ENCODE peak calls at places on chromosomes 13 and 19, in four cellular contexts. Z is AG04450, L is type B pancreatic cell, O is uterus. X is an unnamed sample.

GRCh38 chr19:30225615-30226463 is 146.3 kb upstream of the ZNF536 start:
- DNase-seq in Z (no peak), L (no peak), O (no peak), X (no peak)

GRCh38 chr19:19170053-19170945 is at the start of gene MEF2B:
- DNase-seq in Z (no peak), L (peak), O (peak), X (no peak)

GRCh38 chr13:35912841-35913240 is 218.3 kb downstream of the DCLK1 start:
- DNase-seq in Z (no peak), L (no peak), O (no peak), X (no peak)

GRCh38 chr13:94917814-94918213 is 205.5 kb upstream of the SOX21 start:
- DNase-seq in Z (no peak), L (no peak), O (no peak), X (no peak)

GRCh38 chr13:90787007-90787406 is 560.5 kb upstream of the MIR17HG start:
- DNase-seq in Z (no peak), L (no peak), O (no peak), X (no peak)

GRCh38 chr13:51113969-51114368 is 2.9 kb upstream of the C13orf42 start:
- DNase-seq in Z (no peak), L (no peak), O (no peak), X (no peak)

GRCh38 chr19:4556574-4557185 is 2.8 kb downstream of the SEMA6B start:
- DNase-seq in Z (no peak), L (no peak), O (no peak), X (no peak)

GRCh38 chr13:85261757-85262346 is 537.4 kb downstream of the SLITRK6 start:
- DNase-seq in Z (no peak), L (no peak), O (no peak), X (no peak)

GRCh38 chr13:44759222-44759721 is 183.1 kb upstream of the TSC22D1 start:
- DNase-seq in Z (no peak), L (no peak), O (no peak), X (no peak)

GRCh38 chr19:46265217-46265828 is 31.5 kb upstream of the HIF3A start:
- DNase-seq in Z (peak), L (peak), O (peak), X (no peak)

GRCh38 chr13:27679396-27679795 is 57.7 kb downstream of the POLR1D start:
- DNase-seq in Z (no peak), L (no peak), O (no peak), X (no peak)

GRCh38 chr13:110637747-110638146 is 22.4 kb downstream of the NAXD start:
- DNase-seq in Z (no peak), L (no peak), O (no peak), X (no peak)

GRCh38 chr13:50106559-50106958 is 91.3 kb downstream of the KCNRG start:
- DNase-seq in Z (no peak), L (no peak), O (no peak), X (no peak)

GRCh38 chr19:4456843-4457653 is 546 bp downstream of the UBXN6 start:
- DNase-seq in Z (no peak), L (peak), O (peak), X (no peak)

GRCh38 chr13:73466561-73466960 is 407.8 kb downstream of the KLF5 start:
- DNase-seq in Z (no peak), L (no peak), O (no peak), X (no peak)

GRCh38 chr13:87671824-87672603 is 843 bp downstream of the SLITRK5 start:
- DNase-seq in Z (no peak), L (no peak), O (no peak), X (no peak)

GRCh38 chr19:36058481-36059179 is 3.9 kb downstream of the WDR62 start:
- DNase-seq in Z (no peak), L (no peak), O (no peak), X (no peak)

GRCh38 chr13:86813198-86813597 is 858.0 kb upstream of the SLITRK5 start:
- DNase-seq in Z (no peak), L (no peak), O (no peak), X (no peak)

GRCh38 chr13:66219493-66219892 is 1010.6 kb downstream of the PCDH9 start:
- DNase-seq in Z (no peak), L (no peak), O (no peak), X (no peak)
- TF ChIP-seq CTCF in Z (no peak), L (no peak), O (no peak), X (no peak)

GRCh38 chr13:107124129-107124718 is 556.3 kb upstream of the ARGLU1 start:
- DNase-seq in Z (no peak), L (no peak), O (no peak), X (no peak)
- TF ChIP-seq CTCF in Z (peak), L (peak), O (peak), X (peak)

GRCh38 chr19:6022570-6023049 is 44.7 kb upstream of the RANBP3 start:
- DNase-seq in Z (no peak), L (no peak), O (no peak), X (no peak)

GRCh38 chr19:6020972-6021805 is 43.2 kb upstream of the RANBP3 start:
- DNase-seq in Z (no peak), L (no peak), O (no peak), X (peak)

GRCh38 chr19:6020166-6020967 is 42.4 kb upstream of the RANBP3 start:
- DNase-seq in Z (no peak), L (no peak), O (no peak), X (peak)

GRCh38 chr19:6023085-6023682 is 45.2 kb upstream of the RANBP3 start:
- DNase-seq in Z (no peak), L (no peak), O (peak), X (peak)

GRCh38 chr19:6021878-6022569 is 44.1 kb upstream of the RANBP3 start:
- DNase-seq in Z (peak), L (peak), O (peak), X (peak)
- TF ChIP-seq CTCF in Z (peak), L (peak), O (peak), X (peak)

DNA sequence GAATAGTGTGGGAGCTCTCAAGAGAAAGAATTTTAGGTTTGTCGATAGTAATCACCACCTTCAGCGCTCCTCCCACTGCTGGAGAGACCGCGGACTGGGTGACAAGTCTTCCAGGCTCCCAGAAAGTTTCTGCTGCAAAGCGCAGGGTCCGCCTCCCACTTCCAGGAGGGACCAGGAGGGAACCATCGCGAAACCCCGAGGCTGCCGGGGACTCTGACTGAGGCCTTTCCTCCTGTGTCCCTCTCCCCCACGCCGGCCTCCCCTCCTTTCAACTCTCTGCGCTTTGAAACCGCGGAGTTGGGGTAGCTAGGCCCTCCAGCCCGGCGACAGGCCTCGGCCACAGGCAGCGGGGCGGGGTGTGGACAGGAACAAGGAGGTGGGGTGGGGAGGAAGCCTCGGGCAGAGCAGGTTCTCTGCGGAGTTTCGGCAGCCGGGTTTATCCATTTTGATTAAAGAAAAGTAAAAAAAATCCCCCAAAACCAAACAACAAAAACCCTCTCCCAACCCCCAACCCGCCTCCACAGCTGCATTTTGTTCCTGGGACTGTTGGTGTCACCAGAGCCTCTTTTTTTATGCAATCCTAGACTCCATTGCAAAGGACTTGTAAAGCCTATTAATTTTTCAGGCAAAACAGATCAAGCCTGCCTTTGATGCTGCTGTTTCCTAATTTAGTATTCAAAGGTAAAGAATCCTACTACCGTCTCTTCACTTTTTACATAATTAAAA is 157.2 kb downstream of the TM9SF2 start:
- DNase-seq in Z (no peak), L (peak), O (peak), X (no peak)
- TF ChIP-seq CTCF in Z (peak), L (peak), O (peak), X (peak)

GRCh38 chr13:23715092-23715761 is 145.0 kb downstream of the TNFRSF19 start:
- DNase-seq in Z (no peak), L (no peak), O (no peak), X (no peak)

GRCh38 chr13:23714672-23715071 is 144.5 kb downstream of the TNFRSF19 start:
- DNase-seq in Z (no peak), L (no peak), O (no peak), X (no peak)

GRCh38 chr13:23718916-23719470 is 148.8 kb downstream of the TNFRSF19 start:
- DNase-seq in Z (no peak), L (no peak), O (no peak), X (no peak)

GRCh38 chr13:23711355-23711754 is 141.1 kb downstream of the TNFRSF19 start:
- DNase-seq in Z (no peak), L (no peak), O (no peak), X (no peak)

DNA sequence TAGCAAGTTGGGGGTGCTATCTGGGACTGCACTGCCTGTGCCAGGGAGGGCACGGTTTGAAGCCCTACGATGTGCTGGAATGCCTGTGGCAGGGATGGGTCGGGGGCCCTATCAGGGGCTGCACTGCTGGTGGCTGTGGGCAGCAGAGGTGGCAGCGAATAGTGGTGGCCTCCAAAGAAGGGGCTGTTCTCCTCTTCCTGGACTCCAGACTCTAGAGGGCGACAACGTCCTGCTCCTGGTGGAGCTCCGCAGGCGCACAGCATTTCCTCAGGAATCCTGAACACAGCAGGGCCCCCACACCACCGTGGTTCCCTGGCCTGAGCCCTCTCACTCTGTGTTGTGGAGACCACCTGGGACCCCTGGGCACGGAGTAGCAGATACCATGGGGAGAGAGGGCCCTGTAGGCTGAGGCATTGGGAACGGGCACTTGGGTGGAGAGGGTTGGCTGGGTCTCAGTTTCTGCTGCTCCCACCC is 145.6 kb downstream of the TNFRSF19 start:
- DNase-seq in Z (no peak), L (no peak), O (no peak), X (no peak)
- TF ChIP-seq CTCF in Z (no peak), L (peak), O (no peak), X (peak)

GRCh38 chr19:47865166-47865565 is 6.1 kb downstream of the TPRX2 start:
- DNase-seq in Z (no peak), L (no peak), O (no peak), X (no peak)

GRCh38 chr19:47861630-47862029 is 2.6 kb downstream of the TPRX2 start:
- DNase-seq in Z (no peak), L (no peak), O (no peak), X (no peak)

GRCh38 chr19:47860602-47861297 is 1.7 kb downstream of the TPRX2 start:
- DNase-seq in Z (no peak), L (no peak), O (no peak), X (no peak)

GRCh38 chr19:47863514-47863936 is 4.5 kb downstream of the TPRX2 start:
- DNase-seq in Z (peak), L (peak), O (peak), X (no peak)
- TF ChIP-seq CTCF in Z (peak), L (peak), O (peak), X (peak)

DNA sequence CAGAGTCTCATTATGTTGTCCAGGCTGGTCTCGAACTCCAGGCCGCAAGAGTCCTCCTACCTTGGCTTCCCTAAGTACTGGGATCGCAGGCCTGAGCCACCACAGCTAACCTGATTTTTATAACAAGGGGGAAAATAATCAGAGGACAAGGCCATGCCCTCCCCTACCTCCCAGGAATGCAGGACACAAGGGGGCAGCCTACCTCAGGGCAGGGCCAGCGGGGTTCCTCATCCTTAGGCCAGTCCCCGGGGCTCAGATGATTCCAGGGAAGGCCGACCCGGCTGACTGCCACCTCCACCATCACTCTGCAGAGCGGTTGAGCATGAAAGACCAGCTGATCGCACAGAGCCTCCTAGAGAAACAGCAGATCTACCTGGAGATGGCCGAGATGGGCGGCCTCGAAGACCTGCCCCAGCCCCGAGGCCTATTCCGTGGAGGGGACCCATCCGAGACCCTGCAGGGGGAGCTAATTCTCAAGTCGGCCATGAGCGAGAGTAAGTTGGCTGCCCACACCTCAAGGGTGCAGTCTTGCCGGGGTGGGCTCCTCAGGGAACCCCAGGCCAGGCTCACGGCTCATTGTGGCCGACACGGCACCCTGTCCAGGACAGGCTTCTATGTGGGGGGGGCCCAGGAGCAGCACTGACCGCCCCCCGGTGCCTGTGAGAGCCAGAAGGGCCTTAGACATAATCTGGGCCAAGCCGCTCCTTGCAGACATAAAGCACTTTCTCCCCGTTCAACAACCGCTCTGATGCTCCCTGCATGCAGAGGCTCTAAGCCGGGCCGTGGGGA is 26.8 kb downstream of the PEX11G start:
- DNase-seq in Z (no peak), L (no peak), O (no peak), X (no peak)
- TF ChIP-seq CTCF in Z (no peak), L (no peak), O (no peak), X (no peak)

X was measured in chondrocyte.